ENCODE peak calls at places on chromosomes 5 and 9, in nine cellular contexts. L, K, H, M, Z, B, S, Y and R are unnamed samples.

GRCh38 chr5:39080597-39081204 is 6.5 kb upstream of the RICTOR start:
- DNase-seq in L (peak; percentile 25), K (peak; percentile 76), H (no peak), M (no peak), Z (peak; percentile 41), B (peak; percentile 67), S (peak; percentile 73), Y (peak; percentile 74), R (peak; percentile 56)

GRCh38 chr9:21684831-21685362 is 117.5 kb upstream of the MTAP start:
- DNase-seq in L (peak; percentile 79), K (peak; percentile 40), H (no peak), M (no peak), Z (no peak), B (peak; percentile 0), S (peak; percentile 87), Y (peak; percentile 49), R (peak; percentile 64)

GRCh38 chr5:157167219-157167621 is 1.2 kb upstream of the GARIN3 start:
- DNase-seq in L (peak; percentile 72), K (peak; percentile 32), H (no peak), M (no peak), Z (no peak), B (no peak), S (peak; percentile 63), Y (no peak), R (no peak)

GRCh38 chr9:9299134-9299533 is 1313.7 kb downstream of the PTPRD start:
- DNase-seq in L (no peak), K (no peak), H (no peak), M (no peak), Z (no peak), B (no peak), S (no peak), Y (no peak), R (no peak)

GRCh38 chr5:56012281-56012963 is 17.7 kb upstream of the IL6ST start:
- DNase-seq in L (peak; percentile 54), K (no peak), H (no peak), M (no peak), Z (peak; percentile 32), B (no peak), S (peak; percentile 82), Y (peak; percentile 22), R (no peak)

GRCh38 chr9:37415011-37415719 is 7.3 kb upstream of the GRHPR start:
- DNase-seq in L (peak; percentile 69), K (peak; percentile 88), H (peak; percentile 59), M (peak; percentile 69), Z (peak; percentile 82), B (peak; percentile 89), S (peak; percentile 73), Y (peak; percentile 67), R (peak; percentile 75)

GRCh38 chr5:168097852-168098251 is 193.6 kb upstream of the WWC1 start:
- DNase-seq in L (no peak), K (no peak), H (no peak), M (no peak), Z (no peak), B (no peak), S (no peak), Y (no peak), R (no peak)

GRCh38 chr5:168585119-168585912 is 6.1 kb upstream of the PANK3 start:
- DNase-seq in L (no peak), K (no peak), H (no peak), M (no peak), Z (no peak), B (no peak), S (no peak), Y (no peak), R (no peak)

GRCh38 chr9:38274746-38275250 is 117.7 kb upstream of the ALDH1B1 start:
- DNase-seq in L (peak; percentile 6), K (no peak), H (no peak), M (no peak), Z (no peak), B (no peak), S (no peak), Y (no peak), R (peak; percentile 6)

GRCh38 chr5:170388240-170388639 is 927 bp downstream of the KCNMB1 start:
- DNase-seq in L (no peak), K (no peak), H (no peak), M (no peak), Z (no peak), B (no peak), S (no peak), Y (no peak), R (no peak)
- H3K4me3 ChIP-seq in L (no peak overlapping the region), K (no peak overlapping the region), H (no peak overlapping the region), M (peak overlapping the region; percentile 46), Z (no peak overlapping the region), B (no peak overlapping the region), S (no peak overlapping the region), Y (no peak overlapping the region), R (no peak overlapping the region)

DNA sequence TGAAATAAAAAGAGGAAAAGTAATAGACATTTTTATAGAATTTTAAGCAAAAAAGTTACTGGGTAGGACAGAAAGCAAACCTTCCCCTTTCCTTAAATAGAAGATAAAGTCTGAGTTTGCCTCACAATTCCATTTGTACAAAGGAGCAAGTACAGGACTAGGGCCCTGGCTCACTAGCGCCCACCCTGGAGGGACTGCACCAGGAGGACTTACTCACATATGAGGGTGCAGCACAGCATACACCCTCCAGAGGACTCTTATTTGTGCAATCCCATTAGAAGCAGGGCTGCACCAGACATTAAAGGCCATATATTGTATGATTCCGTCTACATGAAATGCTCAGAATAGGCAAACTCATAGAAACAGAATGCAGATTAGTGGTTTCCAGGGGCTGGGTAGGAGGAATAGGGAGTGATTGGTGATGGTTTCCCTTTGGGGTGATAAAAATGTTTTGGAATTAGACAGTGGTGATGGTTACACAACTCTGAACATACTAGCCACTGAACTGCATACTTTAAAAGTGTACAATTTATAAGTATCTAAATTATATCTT is 4.5 kb downstream of the REEP5 start:
- DNase-seq in L (no peak), K (no peak), H (no peak), M (no peak), Z (no peak), B (peak; percentile 43), S (peak; percentile 49), Y (no peak), R (peak; percentile 13)
- TF ChIP-seq CTCF in L (peak; percentile 55), K (peak; percentile 9), H (no peak), M (no peak), Z (no peak), B (peak; percentile 44), S (peak; percentile 39), Y (no peak), R (peak; percentile 29)

GRCh38 chr5:133891390-133891789 is 77.0 kb downstream of the C5orf15 start:
- DNase-seq in L (no peak), K (no peak), H (no peak), M (no peak), Z (no peak), B (no peak), S (no peak), Y (no peak), R (no peak)

GRCh38 chr5:133889271-133889905 is 79.0 kb downstream of the C5orf15 start:
- DNase-seq in L (no peak), K (no peak), H (no peak), M (no peak), Z (no peak), B (no peak), S (no peak), Y (no peak), R (no peak)

GRCh38 chr5:133890308-133890707 is 78.1 kb downstream of the C5orf15 start:
- DNase-seq in L (no peak), K (no peak), H (no peak), M (no peak), Z (no peak), B (no peak), S (no peak), Y (no peak), R (no peak)

GRCh38 chr5:133892306-133892705 is 76.1 kb downstream of the C5orf15 start:
- DNase-seq in L (no peak), K (no peak), H (no peak), M (no peak), Z (no peak), B (no peak), S (no peak), Y (no peak), R (no peak)

DNA sequence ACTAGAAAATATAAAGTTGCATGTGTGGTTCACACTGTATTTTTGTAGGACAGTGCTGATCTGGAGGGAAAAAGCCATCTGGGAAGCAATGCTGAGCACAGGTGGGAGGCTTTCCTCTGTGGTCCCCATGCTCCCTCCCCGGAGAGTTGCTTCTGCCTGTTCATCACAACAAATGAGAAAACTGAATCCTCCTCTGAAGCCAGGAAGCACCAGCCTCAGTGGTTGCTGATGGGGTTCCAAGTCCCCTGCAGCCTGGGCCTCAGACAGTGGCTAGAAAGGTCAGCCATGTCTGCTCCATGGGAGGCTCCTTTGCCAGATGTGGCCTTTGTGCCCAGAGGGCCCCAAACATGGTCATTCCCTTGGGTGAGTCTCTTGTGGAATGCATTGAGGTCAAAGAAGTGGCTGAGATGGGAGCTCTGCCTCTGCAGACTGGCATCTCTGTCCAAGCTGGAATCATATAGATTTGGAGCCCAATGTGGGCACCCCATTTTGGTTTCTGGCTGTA is 77.6 kb downstream of the C5orf15 start:
- DNase-seq in L (no peak), K (no peak), H (no peak), M (no peak), Z (no peak), B (no peak), S (no peak), Y (no peak), R (no peak)
- H3K4me3 ChIP-seq in L (no peak overlapping the region), K (no peak overlapping the region), H (no peak overlapping the region), M (no peak overlapping the region), Z (no peak overlapping the region), B (no peak overlapping the region), S (no peak overlapping the region), Y (no peak overlapping the region), R (no peak overlapping the region)

GRCh38 chr9:1001838-1002237 is 25.4 kb downstream of the DMRT3 start:
- DNase-seq in L (no peak), K (no peak), H (no peak), M (no peak), Z (no peak), B (no peak), S (no peak), Y (no peak), R (no peak)

GRCh38 chr9:1007312-1007711 is 30.9 kb downstream of the DMRT3 start:
- DNase-seq in L (no peak), K (no peak), H (no peak), M (no peak), Z (no peak), B (no peak), S (no peak), Y (no peak), R (no peak)

GRCh38 chr9:1008256-1008655 is 31.8 kb downstream of the DMRT3 start:
- DNase-seq in L (no peak), K (no peak), H (no peak), M (no peak), Z (no peak), B (no peak), S (peak; percentile 5), Y (no peak), R (peak; percentile 11)

GRCh38 chr9:1002678-1003077 is 26.2 kb downstream of the DMRT3 start:
- DNase-seq in L (no peak), K (no peak), H (no peak), M (no peak), Z (no peak), B (no peak), S (no peak), Y (no peak), R (no peak)

DNA sequence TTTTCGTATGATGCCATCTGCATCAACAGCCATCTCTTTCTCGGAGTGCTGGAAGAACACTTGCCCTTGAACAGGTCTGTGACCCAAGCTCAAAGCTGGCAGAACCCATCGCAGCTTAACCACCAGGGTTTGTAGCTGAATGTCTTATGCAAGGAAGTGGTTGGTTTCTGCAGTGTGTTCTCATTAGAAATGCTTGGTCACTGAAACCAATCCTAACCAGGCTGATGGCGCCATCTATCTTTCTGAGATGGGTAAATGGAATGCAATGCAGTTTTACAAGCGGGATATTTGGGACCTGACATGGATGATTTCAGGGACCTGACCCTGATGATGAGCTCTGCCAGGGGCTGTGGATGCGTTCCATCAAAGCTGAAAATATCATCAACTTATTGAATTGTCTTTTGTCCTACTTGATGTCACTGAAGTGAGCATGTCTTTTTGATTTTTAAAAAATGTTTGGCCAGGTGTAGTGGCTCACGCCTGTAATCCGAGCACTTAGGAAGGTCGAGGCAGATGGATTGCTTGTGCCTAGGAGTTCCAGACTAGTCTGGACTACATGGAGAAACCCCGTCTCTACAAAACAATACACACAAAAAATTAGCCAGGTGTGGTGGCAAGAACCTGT is 28.7 kb downstream of the DMRT3 start:
- DNase-seq in L (peak; percentile 57), K (peak; percentile 74), H (no peak), M (no peak), Z (peak; percentile 27), B (peak; percentile 70), S (peak; percentile 47), Y (peak; percentile 32), R (peak; percentile 77)
- TF ChIP-seq CTCF in L (peak; percentile 56), K (peak; percentile 66), H (no peak), M (no peak), Z (peak; percentile 30), B (peak; percentile 69), S (peak; percentile 65), Y (peak; percentile 45), R (peak; percentile 67)